ENCODE peak calls at places on chromosomes 1 and 21, in seven cellular contexts. One of them, this sample, is unnamed.

GRCh38 chr21:25911730-25912401 is 177.1 kb downstream of the GABPA start:
- DNase-seq in A673: peak
- DNase-seq in hepatocyte: no peak
- DNase-seq in GM23248: no peak
- DNase-seq in K562: no peak
- DNase-seq in fibroblast of lung: peak
- DNase-seq in HCT116: no peak
- DNase-seq in this sample: no peak

GRCh38 chr1:1169429-1170214 is 4.1 kb upstream of the TTLL10 start:
- DNase-seq in A673: no peak
- DNase-seq in hepatocyte: no peak
- DNase-seq in GM23248: no peak
- DNase-seq in K562: peak
- DNase-seq in fibroblast of lung: no peak
- DNase-seq in HCT116: no peak
- DNase-seq in this sample: no peak

GRCh38 chr1:38613996-38614395 is 245.6 kb downstream of the RRAGC start:
- DNase-seq in A673: no peak
- DNase-seq in hepatocyte: no peak
- DNase-seq in GM23248: no peak
- DNase-seq in K562: no peak
- DNase-seq in fibroblast of lung: no peak
- DNase-seq in HCT116: no peak
- DNase-seq in this sample: no peak

GRCh38 chr1:86596891-86597290 is 50.0 kb downstream of the CLCA4 start:
- DNase-seq in A673: no peak
- DNase-seq in hepatocyte: no peak
- DNase-seq in GM23248: peak
- DNase-seq in K562: no peak
- DNase-seq in fibroblast of lung: peak
- DNase-seq in HCT116: no peak
- DNase-seq in this sample: no peak

GRCh38 chr21:38494688-38495087 is 3.6 kb downstream of the ERG start:
- DNase-seq in A673: no peak
- DNase-seq in hepatocyte: no peak
- DNase-seq in GM23248: peak
- DNase-seq in K562: no peak
- DNase-seq in fibroblast of lung: peak
- DNase-seq in HCT116: no peak
- DNase-seq in this sample: no peak

GRCh38 chr1:160115545-160116276 is at the start of gene ATP1A2:
- DNase-seq in A673: no peak
- DNase-seq in hepatocyte: no peak
- DNase-seq in GM23248: no peak
- DNase-seq in K562: no peak
- DNase-seq in fibroblast of lung: no peak
- DNase-seq in HCT116: no peak
- DNase-seq in this sample: no peak

GRCh38 chr1:12436817-12437599 is 181.0 kb downstream of the DHRS3 start:
- DNase-seq in A673: no peak
- DNase-seq in hepatocyte: no peak
- DNase-seq in GM23248: peak
- DNase-seq in K562: peak
- DNase-seq in fibroblast of lung: peak
- DNase-seq in HCT116: no peak
- DNase-seq in this sample: peak

GRCh38 chr1:109929170-109929569 is 18.5 kb downstream of the CSF1 start:
- DNase-seq in A673: no peak
- DNase-seq in hepatocyte: no peak
- DNase-seq in GM23248: no peak
- DNase-seq in K562: no peak
- DNase-seq in fibroblast of lung: no peak
- DNase-seq in HCT116: no peak
- DNase-seq in this sample: no peak

GRCh38 chr1:199083680-199084079 is 444.8 kb downstream of the PTPRC start:
- DNase-seq in A673: no peak
- DNase-seq in hepatocyte: no peak
- DNase-seq in GM23248: peak
- DNase-seq in K562: no peak
- DNase-seq in fibroblast of lung: peak
- DNase-seq in HCT116: no peak
- DNase-seq in this sample: no peak

GRCh38 chr1:47431534-47431933 is 6.3 kb upstream of the FOXD2 start:
- DNase-seq in A673: no peak
- DNase-seq in hepatocyte: no peak
- DNase-seq in GM23248: peak
- DNase-seq in K562: no peak
- DNase-seq in fibroblast of lung: peak
- DNase-seq in HCT116: no peak
- DNase-seq in this sample: no peak

GRCh38 chr1:20693623-20694022 is 24.2 kb downstream of the KIF17 start:
- DNase-seq in A673: no peak
- DNase-seq in hepatocyte: no peak
- DNase-seq in GM23248: no peak
- DNase-seq in K562: no peak
- DNase-seq in fibroblast of lung: no peak
- DNase-seq in HCT116: no peak
- DNase-seq in this sample: no peak

GRCh38 chr1:85628791-85629531 is 48.4 kb downstream of the CCN1 start:
- DNase-seq in A673: peak
- DNase-seq in hepatocyte: peak
- DNase-seq in GM23248: peak
- DNase-seq in K562: peak
- DNase-seq in fibroblast of lung: peak
- DNase-seq in HCT116: peak
- DNase-seq in this sample: no peak

GRCh38 chr1:223738465-223739365 is 26.4 kb downstream of the CAPN2 start:
- DNase-seq in A673: no peak
- DNase-seq in hepatocyte: peak
- DNase-seq in GM23248: no peak
- DNase-seq in K562: no peak
- DNase-seq in fibroblast of lung: no peak
- DNase-seq in HCT116: no peak
- DNase-seq in this sample: peak

GRCh38 chr21:41868062-41868710 is 11.0 kb downstream of the PRDM15 start:
- DNase-seq in A673: no peak
- DNase-seq in hepatocyte: no peak
- DNase-seq in GM23248: peak
- DNase-seq in K562: no peak
- DNase-seq in fibroblast of lung: no peak
- DNase-seq in HCT116: no peak
- DNase-seq in this sample: no peak

GRCh38 chr1:214753236-214753852 is 150.3 kb downstream of the CENPF start:
- DNase-seq in A673: peak
- DNase-seq in hepatocyte: no peak
- DNase-seq in GM23248: no peak
- DNase-seq in K562: no peak
- DNase-seq in fibroblast of lung: no peak
- DNase-seq in HCT116: no peak
- DNase-seq in this sample: no peak

GRCh38 chr1:112778136-112778535 is 63.0 kb upstream of the PPM1J start:
- DNase-seq in A673: no peak
- DNase-seq in hepatocyte: no peak
- DNase-seq in GM23248: no peak
- DNase-seq in K562: no peak
- DNase-seq in fibroblast of lung: no peak
- DNase-seq in HCT116: no peak
- DNase-seq in this sample: no peak

GRCh38 chr1:910311-910880 is 13.3 kb upstream of the SAMD11 start:
- DNase-seq in A673: peak
- DNase-seq in hepatocyte: peak
- DNase-seq in GM23248: peak
- DNase-seq in K562: no peak
- DNase-seq in fibroblast of lung: no peak
- DNase-seq in HCT116: no peak
- DNase-seq in this sample: peak

GRCh38 chr21:42164064-42164789 is 54.7 kb upstream of the ABCG1 start:
- DNase-seq in A673: peak
- DNase-seq in hepatocyte: peak
- DNase-seq in GM23248: no peak
- DNase-seq in K562: no peak
- DNase-seq in fibroblast of lung: no peak
- DNase-seq in HCT116: peak
- DNase-seq in this sample: no peak

GRCh38 chr21:39003982-39004775 is 179.1 kb downstream of the PSMG1 start:
- DNase-seq in A673: no peak
- DNase-seq in hepatocyte: no peak
- DNase-seq in GM23248: peak
- DNase-seq in K562: no peak
- DNase-seq in fibroblast of lung: peak
- DNase-seq in HCT116: no peak
- DNase-seq in this sample: no peak

GRCh38 chr21:15732996-15733329 is 3.2 kb downstream of the USP25 start:
- DNase-seq in A673: no peak
- DNase-seq in hepatocyte: no peak
- DNase-seq in GM23248: no peak
- DNase-seq in K562: peak
- DNase-seq in fibroblast of lung: no peak
- DNase-seq in HCT116: no peak
- DNase-seq in this sample: no peak

GRCh38 chr21:15731243-15731613 is 1.4 kb downstream of the USP25 start:
- DNase-seq in A673: no peak
- DNase-seq in hepatocyte: no peak
- DNase-seq in GM23248: peak
- DNase-seq in K562: no peak
- DNase-seq in fibroblast of lung: peak
- DNase-seq in HCT116: no peak
- DNase-seq in this sample: peak

GRCh38 chr21:15729674-15730483 is at the start of gene USP25:
- DNase-seq in A673: peak
- DNase-seq in hepatocyte: peak
- DNase-seq in GM23248: peak
- DNase-seq in K562: peak
- DNase-seq in fibroblast of lung: peak
- DNase-seq in HCT116: peak
- DNase-seq in this sample: peak

GRCh38 chr21:15730484-15731242 is 881 bp downstream of the USP25 start:
- DNase-seq in A673: no peak
- DNase-seq in hepatocyte: peak
- DNase-seq in GM23248: peak
- DNase-seq in K562: peak
- DNase-seq in fibroblast of lung: no peak
- DNase-seq in HCT116: no peak
- DNase-seq in this sample: peak

DNA sequence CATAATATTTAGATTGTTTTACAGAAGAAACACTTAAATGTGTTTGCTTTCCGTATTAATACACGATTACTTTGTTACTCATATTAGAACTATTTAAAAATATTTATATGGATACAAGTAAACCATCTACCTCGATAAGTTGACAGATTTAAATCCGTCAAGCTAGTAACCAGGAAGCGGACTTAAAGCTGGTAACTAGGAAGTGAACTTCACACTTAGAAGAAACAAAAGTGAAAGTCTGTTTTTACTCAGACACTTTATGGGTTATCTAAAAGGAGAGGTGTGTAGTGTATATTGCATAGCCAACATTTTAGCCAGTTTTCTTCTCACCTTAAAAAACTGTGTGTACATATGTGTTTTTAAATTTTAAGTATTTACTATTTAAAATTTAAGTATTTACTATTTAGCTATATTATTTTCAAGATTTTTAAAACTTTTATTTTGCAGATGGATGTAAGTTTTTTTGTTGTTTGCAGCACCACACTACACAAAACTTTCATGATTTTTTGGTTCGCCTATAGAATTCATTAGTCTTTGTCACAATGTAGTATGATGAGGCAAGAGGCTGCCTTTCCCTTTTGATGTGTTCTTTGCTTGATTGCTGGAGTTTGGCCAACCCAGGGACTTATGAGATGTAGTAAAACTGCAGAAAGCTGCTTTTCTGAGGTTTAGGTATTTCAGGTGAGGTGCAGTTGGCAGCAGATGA is 2.7 kb downstream of the USP25 start:
- DNase-seq in A673: peak
- DNase-seq in hepatocyte: peak
- DNase-seq in GM23248: peak
- DNase-seq in K562: no peak
- DNase-seq in fibroblast of lung: peak
- DNase-seq in HCT116: no peak
- DNase-seq in this sample: peak
- H3K27ac ChIP-seq in A673: no peak
- H3K27ac ChIP-seq in hepatocyte: no peak
- H3K27ac ChIP-seq in GM23248: no peak
- H3K27ac ChIP-seq in K562: peak
- H3K27ac ChIP-seq in fibroblast of lung: no peak
- H3K27ac ChIP-seq in HCT116: no peak
- H3K27ac ChIP-seq in this sample: peak

GRCh38 chr1:159000070-159000409 is 9.7 kb upstream of the IFI16 start:
- DNase-seq in A673: no peak
- DNase-seq in hepatocyte: no peak
- DNase-seq in GM23248: peak
- DNase-seq in K562: no peak
- DNase-seq in fibroblast of lung: no peak
- DNase-seq in HCT116: no peak
- DNase-seq in this sample: no peak

GRCh38 chr1:158998037-158998780 is 11.5 kb upstream of the IFI16 start:
- DNase-seq in A673: no peak
- DNase-seq in hepatocyte: no peak
- DNase-seq in GM23248: no peak
- DNase-seq in K562: no peak
- DNase-seq in fibroblast of lung: no peak
- DNase-seq in HCT116: no peak
- DNase-seq in this sample: no peak

GRCh38 chr1:158999301-159000069 is 10.2 kb upstream of the IFI16 start:
- DNase-seq in A673: peak
- DNase-seq in hepatocyte: peak
- DNase-seq in GM23248: peak
- DNase-seq in K562: no peak
- DNase-seq in fibroblast of lung: peak
- DNase-seq in HCT116: no peak
- DNase-seq in this sample: peak

GRCh38 chr1:158998781-158999161 is 10.9 kb upstream of the IFI16 start:
- DNase-seq in A673: peak
- DNase-seq in hepatocyte: peak
- DNase-seq in GM23248: peak
- DNase-seq in K562: peak
- DNase-seq in fibroblast of lung: peak
- DNase-seq in HCT116: peak
- DNase-seq in this sample: peak

GRCh38 chr1:159000627-159001026 is 9.1 kb upstream of the IFI16 start:
- DNase-seq in A673: peak
- DNase-seq in hepatocyte: peak
- DNase-seq in GM23248: peak
- DNase-seq in K562: no peak
- DNase-seq in fibroblast of lung: peak
- DNase-seq in HCT116: peak
- DNase-seq in this sample: no peak
- H3K4me3 ChIP-seq in A673: peak
- H3K4me3 ChIP-seq in hepatocyte: peak
- H3K4me3 ChIP-seq in GM23248: peak
- H3K4me3 ChIP-seq in K562: no peak
- H3K4me3 ChIP-seq in fibroblast of lung: peak
- H3K4me3 ChIP-seq in HCT116: no peak
- H3K4me3 ChIP-seq in this sample: no peak

GRCh38 chr1:99003911-99004269 is 771 bp downstream of the PLPPR5 start:
- DNase-seq in A673: no peak
- DNase-seq in hepatocyte: no peak
- DNase-seq in GM23248: no peak
- DNase-seq in K562: no peak
- DNase-seq in fibroblast of lung: no peak
- DNase-seq in HCT116: no peak
- DNase-seq in this sample: no peak
- TF ChIP-seq EZH2 in A673: no peak
- TF ChIP-seq EZH2 in hepatocyte: no peak
- TF ChIP-seq EZH2 in GM23248: peak
- TF ChIP-seq EZH2 in K562: no peak
- TF ChIP-seq EZH2 in fibroblast of lung: no peak
- TF ChIP-seq EZH2 in HCT116: no peak
- TF ChIP-seq EZH2 in this sample: no peak

GRCh38 chr1:26724118-26724517 is 28.3 kb downstream of the ARID1A start:
- DNase-seq in A673: no peak
- DNase-seq in hepatocyte: no peak
- DNase-seq in GM23248: no peak
- DNase-seq in K562: no peak
- DNase-seq in fibroblast of lung: no peak
- DNase-seq in HCT116: no peak
- DNase-seq in this sample: no peak
- H3K27ac ChIP-seq in A673: peak
- H3K27ac ChIP-seq in hepatocyte: peak
- H3K27ac ChIP-seq in GM23248: peak
- H3K27ac ChIP-seq in K562: peak
- H3K27ac ChIP-seq in fibroblast of lung: peak
- H3K27ac ChIP-seq in HCT116: no peak
- H3K27ac ChIP-seq in this sample: no peak